ENCODE peak calls at places on chromosome 11, in five cellular contexts. O is IMR-90, S is uterus, F is heart left ventricle, I is K562. M is an unnamed sample. For H3K36me3, the result is how much of the 10 kb centered on the place peaks cover.

GRCh38 chr11:64206457-64207246 is at the start of gene FERMT3:
- DNase-seq in O (no peak), S (no peak), F (peak), I (peak), M (no peak)

GRCh38 chr11:6438979-6439571 is 1.7 kb downstream of the HPX start:
- DNase-seq in O (peak), S (no peak), F (peak), I (peak), M (no peak)

GRCh38 chr11:45061641-45062040 is 84.8 kb upstream of the PRDM11 start:
- DNase-seq in O (no peak), S (no peak), F (no peak), I (no peak), M (no peak)

GRCh38 chr11:132064987-132065620 is 694.7 kb downstream of the NTM start:
- DNase-seq in O (peak), S (no peak), F (no peak), I (no peak), M (no peak)

GRCh38 chr11:10414181-10414580 is 40.9 kb upstream of the AMPD3 start:
- DNase-seq in O (no peak), S (no peak), F (peak), I (no peak), M (no peak)

GRCh38 chr11:56843816-56844215 is 95.3 kb upstream of the OR9G4 start:
- DNase-seq in O (no peak), S (no peak), F (no peak), I (no peak), M (no peak)

GRCh38 chr11:75508051-75508561 is 17.6 kb downstream of the GDPD5 start:
- DNase-seq in O (no peak), S (no peak), F (no peak), I (no peak), M (no peak)

GRCh38 chr11:30368394-30368793 is 45.5 kb downstream of the ARL14EP start:
- DNase-seq in O (no peak), S (no peak), F (no peak), I (no peak), M (no peak)

GRCh38 chr11:96107143-96107829 is 183.4 kb upstream of the MTMR2 start:
- DNase-seq in O (no peak), S (no peak), F (no peak), I (no peak), M (no peak)

GRCh38 chr11:11057472-11057854 is 199.6 kb upstream of the ZBED5 start:
- DNase-seq in O (no peak), S (no peak), F (no peak), I (no peak), M (no peak)

GRCh38 chr11:78079232-78080083 is at the start of gene NDUFC2:
- DNase-seq in O (peak), S (peak), F (peak), I (peak), M (no peak)

GRCh38 chr11:35165416-35166368 is 26.7 kb downstream of the CD44 start:
- DNase-seq in O (peak), S (no peak), F (peak), I (no peak), M (no peak)

GRCh38 chr11:78220218-78221157 is 31.8 kb downstream of the USP35 start:
- DNase-seq in O (no peak), S (no peak), F (no peak), I (no peak), M (no peak)

GRCh38 chr11:28606930-28607329 is 498.7 kb downstream of the METTL15 start:
- DNase-seq in O (no peak), S (peak), F (no peak), I (no peak), M (no peak)

GRCh38 chr11:1830500-1831223 is 4.1 kb upstream of the SYT8 start:
- DNase-seq in O (no peak), S (peak), F (peak), I (peak), M (no peak)
- TF ChIP-seq POLR2A in O (no peak), S (no peak), F (no peak), I (no peak), M (no peak)

GRCh38 chr11:102572537-102573220 is 42.1 kb upstream of the MMP7 start:
- DNase-seq in O (peak), S (no peak), F (no peak), I (no peak), M (no peak)
- H3K36me3 ChIP-seq in O (under half), S (under half), F (under half), I (under half), M (under half)

DNA sequence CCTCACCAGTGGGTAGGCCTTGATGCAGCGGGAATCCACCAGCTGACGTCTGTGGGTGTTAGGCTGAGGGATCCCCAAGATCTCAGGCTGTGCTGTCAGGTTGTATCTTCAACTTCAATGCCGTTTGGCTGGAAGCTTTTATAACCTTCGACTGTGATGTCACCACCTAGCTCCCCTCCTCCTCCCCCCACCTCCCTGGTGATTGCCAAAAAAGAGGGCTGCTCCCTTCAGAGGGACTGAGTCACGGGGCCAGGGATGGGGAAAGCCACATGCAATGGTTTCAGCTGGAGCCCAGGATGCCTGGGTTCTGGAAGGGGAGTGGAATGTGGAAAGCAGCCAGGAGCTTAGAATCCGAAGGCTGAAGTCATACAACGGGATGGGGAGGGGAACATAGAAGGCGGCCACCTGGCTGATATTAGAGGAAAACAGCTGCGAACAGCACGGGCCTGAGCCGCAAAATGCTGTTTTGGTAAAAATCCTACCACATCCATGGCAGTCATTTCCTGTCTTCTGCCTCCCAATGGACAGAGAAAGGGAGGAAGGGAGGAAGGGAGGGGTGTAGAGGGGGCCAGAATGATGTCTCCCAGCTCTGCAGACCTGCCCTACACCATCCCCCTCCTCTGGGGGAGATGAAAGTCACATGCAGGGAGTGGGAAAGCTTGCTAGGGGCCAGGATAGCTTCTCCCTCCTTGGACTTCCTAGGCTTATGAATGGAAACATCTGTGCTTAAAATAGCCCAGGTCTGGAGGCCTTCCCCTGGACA is at the start of gene LRRN4CL:
- DNase-seq in O (peak), S (peak), F (peak), I (no peak), M (no peak)
- H3K27ac ChIP-seq in O (peak), S (peak), F (peak), I (no peak), M (peak)

GRCh38 chr11:67280791-67281551 is 8.1 kb upstream of the ANKRD13D start:
- DNase-seq in O (no peak), S (no peak), F (peak), I (no peak), M (no peak)
- TF ChIP-seq POLR2A in O (no peak), S (no peak), F (no peak), I (no peak), M (no peak)

DNA sequence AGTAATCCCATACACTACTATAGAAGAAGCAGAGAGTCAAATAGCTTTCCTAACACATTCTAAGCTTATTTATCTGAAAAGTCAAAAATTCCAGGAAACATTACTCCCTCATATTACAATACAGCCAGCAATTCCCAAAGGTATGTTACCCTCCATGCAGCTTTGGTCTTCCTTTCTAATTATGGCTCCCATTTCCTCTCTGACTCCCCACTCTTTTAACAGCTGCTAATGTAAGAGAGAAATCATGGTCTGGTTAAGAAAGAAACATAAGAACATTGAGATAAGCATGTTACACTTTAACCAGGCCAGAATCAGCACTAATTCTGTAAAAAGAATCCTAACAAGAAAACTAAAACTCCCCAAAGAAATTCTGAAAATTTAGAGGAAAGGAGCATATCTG is 6.8 kb downstream of the PPP2R1B start:
- DNase-seq in O (no peak), S (no peak), F (no peak), I (no peak), M (no peak)
- H3K36me3 ChIP-seq in O (half or more), S (under half), F (half or more), I (half or more), M (under half)

GRCh38 chr11:82720267-82720666 is 13.4 kb downstream of the FAM181B start:
- DNase-seq in O (no peak), S (no peak), F (no peak), I (no peak), M (no peak)
- H3K27ac ChIP-seq in O (no peak), S (no peak), F (no peak), I (no peak), M (no peak)

GRCh38 chr11:7671807-7672206 is 1.5 kb downstream of the CYB5R2 start:
- DNase-seq in O (no peak), S (no peak), F (no peak), I (no peak), M (no peak)

GRCh38 chr11:7673724-7674434 is 579 bp upstream of the CYB5R2 start:
- DNase-seq in O (no peak), S (peak), F (no peak), I (peak), M (no peak)

GRCh38 chr11:7672276-7672959 is 882 bp downstream of the CYB5R2 start:
- DNase-seq in O (no peak), S (no peak), F (no peak), I (no peak), M (no peak)

GRCh38 chr11:7671347-7671746 is 2.0 kb downstream of the CYB5R2 start:
- DNase-seq in O (no peak), S (no peak), F (no peak), I (no peak), M (no peak)

GRCh38 chr11:7672960-7673723 is at the start of gene CYB5R2:
- DNase-seq in O (peak), S (peak), F (peak), I (peak), M (no peak)
- TF ChIP-seq POLR2A in O (no peak), S (peak), F (peak), I (no peak), M (no peak)

M was measured in esophagus squamous epithelium.